ENCODE peak calls at places on chromosome 17, in nine cellular contexts. F is activated effector memory CD4-positive, alpha-beta T cell treated with Interleukin-2 at 50 U/mL for 16 hours; Y is prostate gland; P is Calu3; X is neural crest cell; I is IMR-90; G is thoracic aorta; U is ACHN; K is ELR. R is an unnamed sample.

GRCh38 chr17:67503184-67503583 is 126.1 kb downstream of the PITPNC1 start:
- DNase-seq in X (no peak), P (peak), G (no peak), U (no peak), Y (no peak), F (no peak), I (peak), K (peak), R (peak)

GRCh38 chr17:57099165-57099564 is 14.1 kb downstream of the AKAP1 start:
- DNase-seq in I (no peak), U (no peak), P (no peak), F (no peak), K (no peak), X (no peak), Y (no peak), G (no peak), R (no peak)

GRCh38 chr17:8803531-8804416 is 4.6 kb upstream of the MFSD6L start:
- DNase-seq in P (no peak), U (no peak), Y (no peak), X (no peak), F (no peak), G (no peak), K (no peak), I (no peak), R (no peak)

GRCh38 chr17:80191720-80192265 is 22.0 kb downstream of the CARD14 start:
- DNase-seq in X (no peak), G (no peak), I (no peak), P (no peak), K (no peak), F (no peak), Y (peak), U (no peak), R (no peak)

GRCh38 chr17:34220045-34220775 is 34.9 kb upstream of the CCL2 start:
- DNase-seq in X (no peak), P (no peak), I (no peak), G (no peak), U (no peak), K (no peak), Y (no peak), F (no peak), R (no peak)

GRCh38 chr17:64183815-64184397 is 54.0 kb upstream of the ERN1 start:
- DNase-seq in U (peak), Y (no peak), I (peak), P (no peak), F (no peak), X (no peak), G (no peak), K (peak), R (no peak)

GRCh38 chr17:16352838-16353701 is at the start of gene CENPV:
- DNase-seq in U (peak), I (peak), G (no peak), F (peak), K (peak), P (peak), X (peak), Y (peak), R (peak)

GRCh38 chr17:2253768-2254406 is 49.7 kb downstream of the SMG6 start:
- DNase-seq in P (no peak), F (no peak), I (no peak), U (no peak), X (no peak), K (no peak), G (no peak), Y (no peak), R (peak)

GRCh38 chr17:13560935-13561334 is 40.8 kb downstream of the HS3ST3A1 start:
- DNase-seq in U (peak), K (no peak), Y (no peak), X (no peak), G (no peak), P (no peak), I (no peak), F (no peak), R (no peak)

GRCh38 chr17:58530655-58531054 is 16.2 kb upstream of the MTMR4 start:
- DNase-seq in U (no peak), G (no peak), P (no peak), F (no peak), X (no peak), Y (no peak), K (no peak), I (no peak), R (no peak)

GRCh38 chr17:10127819-10128375 is 70.5 kb downstream of the GAS7 start:
- DNase-seq in I (peak), K (peak), F (no peak), U (no peak), X (no peak), P (no peak), G (peak), Y (no peak), R (peak)

GRCh38 chr17:64130559-64131001 is 636 bp upstream of the ERN1 start:
- DNase-seq in I (peak), K (peak), F (no peak), Y (no peak), G (peak), U (no peak), X (no peak), P (no peak), R (peak)

GRCh38 chr17:59427996-59428395 is 96.5 kb downstream of the YPEL2 start:
- DNase-seq in U (no peak), Y (no peak), F (no peak), I (no peak), G (no peak), P (no peak), X (no peak), K (peak), R (peak)

GRCh38 chr17:27294689-27295630 is 1.0 kb downstream of the WSB1 start:
- DNase-seq in G (no peak), X (peak), I (peak), P (peak), U (peak), Y (peak), K (peak), F (peak), R (peak)

GRCh38 chr17:38653679-38654078 is 21.1 kb downstream of the EPOP start:
- DNase-seq in I (no peak), U (no peak), K (no peak), F (no peak), X (no peak), P (no peak), Y (no peak), G (no peak), R (no peak)

GRCh38 chr17:27895110-27895895 is 2.1 kb upstream of the LYRM9 start:
- DNase-seq in K (no peak), F (no peak), X (no peak), U (no peak), I (no peak), P (no peak), Y (no peak), G (no peak), R (no peak)

GRCh38 chr17:38421224-38421841 is 6.9 kb upstream of the ARHGAP23 start:
- DNase-seq in P (no peak), I (peak), X (no peak), K (peak), G (no peak), Y (no peak), U (no peak), F (no peak), R (peak)

GRCh38 chr17:15946611-15947120 is 1.7 kb downstream of the ADORA2B start:
- DNase-seq in I (no peak), U (no peak), G (no peak), K (peak), F (no peak), Y (no peak), P (no peak), X (no peak), R (peak)

GRCh38 chr17:78783711-78784396 is 1.8 kb upstream of the CYTH1 start:
- DNase-seq in K (no peak), F (no peak), I (no peak), U (no peak), P (no peak), Y (no peak), G (no peak), X (no peak), R (no peak)

GRCh38 chr17:78919816-78920516 is 5.2 kb downstream of the TIMP2 start:
- DNase-seq in Y (no peak), K (no peak), F (no peak), X (no peak), U (no peak), I (no peak), G (no peak), P (no peak), R (no peak)

GRCh38 chr17:78933025-78933958 is 8.1 kb upstream of the TIMP2 start:
- DNase-seq in K (peak), Y (no peak), X (no peak), P (peak), F (peak), G (peak), U (peak), I (peak), R (peak)

GRCh38 chr17:40886090-40886489 is 1.0 kb upstream of the KRT20 start:
- DNase-seq in I (peak), K (peak), G (no peak), U (no peak), Y (no peak), P (no peak), F (no peak), X (no peak), R (peak)

GRCh38 chr17:80513201-80513600 is 31.4 kb upstream of the RPTOR start:
- DNase-seq in G (no peak), X (no peak), Y (no peak), F (no peak), P (no peak), I (no peak), K (no peak), U (no peak), R (no peak)

GRCh38 chr17:82241183-82241925 is 12.5 kb downstream of the SLC16A3 start:
- DNase-seq in F (no peak), I (peak), G (peak), X (no peak), K (peak), Y (peak), P (peak), U (no peak), R (peak)

GRCh38 chr17:50262001-50262794 is 12.1 kb upstream of the TMEM92 start:
- DNase-seq in F (no peak), U (no peak), X (no peak), G (no peak), K (no peak), P (peak), I (no peak), Y (no peak), R (no peak)

R was measured in cardiac fibroblast.